ENCODE peak calls at places on chromosomes 13 and 19, in five cellular contexts. C is DMS 273 treated with DMSO at 0.1 percent for 48 hours; M is retinal pigment epithelial cell; G is heart left ventricle; Z is naive thymus-derived CD4-positive, alpha-beta T cell. Q is an unnamed sample.
A peak's percentile ranks its signal among the peaks of the same experiment; 100 is the strongest.

GRCh38 chr19:3736106-3736724 is 25.3 kb downstream of the APBA3 start:
- DNase-seq in G (no peak), M (no peak), C (no peak), Z (no peak), Q (no peak)

GRCh38 chr19:11361037-11361770 is 6.0 kb downstream of the PLPPR2 start:
- DNase-seq in M (no peak), G (no peak), C (no peak), Z (no peak), Q (no peak)

GRCh38 chr13:71374471-71375041 is 492.4 kb downstream of the DACH1 start:
- DNase-seq in G (no peak), M (no peak), C (no peak), Z (no peak), Q (no peak)

GRCh38 chr19:54114340-54114826 is 1.1 kb downstream of the TFPT start:
- DNase-seq in Z (peak; percentile 45), C (no peak), G (peak; percentile 56), M (no peak), Q (no peak)

GRCh38 chr13:64855506-64855905 is 2374.6 kb downstream of the PCDH9 start:
- DNase-seq in M (peak; percentile 11), Z (no peak), G (no peak), C (no peak), Q (no peak)

GRCh38 chr19:17183858-17184271 is 31.3 kb upstream of the USE1 start:
- DNase-seq in M (no peak), C (no peak), Z (peak; percentile 38), G (no peak), Q (no peak)

GRCh38 chr19:8575467-8575997 is 1.7 kb downstream of the MYO1F start:
- DNase-seq in Z (peak; percentile 60), G (no peak), M (no peak), C (no peak), Q (no peak)

GRCh38 chr19:45158503-45159026 is 2.2 kb downstream of the NKPD1 start:
- DNase-seq in G (no peak), C (no peak), Z (no peak), M (no peak), Q (no peak)

GRCh38 chr13:45466359-45466758 is 1.6 kb downstream of the COG3 start:
- DNase-seq in M (no peak), C (no peak), Z (no peak), G (no peak), Q (no peak)

GRCh38 chr19:31664096-31664495 is 314.9 kb upstream of the TSHZ3 start:
- DNase-seq in M (no peak), C (no peak), G (no peak), Z (no peak), Q (no peak)

GRCh38 chr19:10228925-10229324 is 2.2 kb downstream of the S1PR2 start:
- DNase-seq in Z (peak; percentile 45), C (no peak), G (no peak), M (no peak), Q (no peak)

GRCh38 chr13:50357586-50358118 is 342.4 kb downstream of the KCNRG start:
- DNase-seq in M (peak; percentile 89), G (peak; percentile 39), C (peak; percentile 48), Z (no peak), Q (no peak)

GRCh38 chr13:33287142-33287882 is 1.8 kb upstream of the STARD13 start:
- DNase-seq in G (no peak), M (no peak), Z (no peak), C (no peak), Q (no peak)

GRCh38 chr13:76816394-76816793 is 69.8 kb downstream of the KCTD12 start:
- DNase-seq in Z (no peak), M (no peak), C (no peak), G (no peak), Q (no peak)

GRCh38 chr19:23718802-23719201 is 31.8 kb upstream of the ZNF675 start:
- DNase-seq in C (no peak), Z (no peak), M (no peak), G (no peak), Q (no peak)

GRCh38 chr19:39154626-39155100 is 29.1 kb downstream of the PAK4 start:
- DNase-seq in M (no peak), G (no peak), Z (no peak), C (no peak), Q (no peak)

GRCh38 chr19:1455336-1456120 is 5.6 kb downstream of the APC2 start:
- DNase-seq in C (no peak), M (no peak), Z (peak; percentile 45), G (peak; percentile 29), Q (no peak)

GRCh38 chr13:39729161-39729560 is 73.7 kb downstream of the COG6 start:
- DNase-seq in Z (no peak), G (no peak), M (no peak), C (no peak), Q (no peak)

GRCh38 chr13:68023838-68024581 is 793.9 kb upstream of the PCDH9 start:
- DNase-seq in G (no peak), M (no peak), C (no peak), Z (no peak), Q (no peak)

GRCh38 chr13:105442941-105443340 is 1092.5 kb downstream of the EFNB2 start:
- DNase-seq in M (peak; percentile 99), C (peak; percentile 1), Z (no peak), G (no peak), Q (no peak)